ENCODE peak calls at places on chromosomes 1 and 21, in seven cellular contexts. A, F, E, G, Y, J and C are unnamed samples.

GRCh38 chr1:116448785-116449385 is 75.8 kb downstream of the ATP1A1 start:
- DNase-seq in A (no peak), F (no peak), E (no peak), G (no peak), Y (no peak), J (no peak), C (no peak)

GRCh38 chr1:8661185-8662110 is 156.0 kb downstream of the RERE start:
- DNase-seq in A (peak; percentile 52), F (no peak), E (no peak), G (no peak), Y (no peak), J (no peak), C (no peak)

GRCh38 chr1:119531606-119532323 is 24.8 kb downstream of the HSD3B1 start:
- DNase-seq in A (no peak), F (no peak), E (no peak), G (no peak), Y (no peak), J (no peak), C (no peak)

GRCh38 chr1:244118087-244118761 is 67.1 kb downstream of the ZBTB18 start:
- DNase-seq in A (no peak), F (no peak), E (no peak), G (no peak), Y (no peak), J (peak; percentile 17), C (no peak)

GRCh38 chr1:212805767-212806166 is 14.1 kb downstream of the TATDN3 start:
- DNase-seq in A (no peak), F (no peak), E (no peak), G (no peak), Y (no peak), J (no peak), C (no peak)

GRCh38 chr1:230137328-230137815 is 70.3 kb downstream of the GALNT2 start:
- DNase-seq in A (no peak), F (no peak), E (no peak), G (no peak), Y (no peak), J (no peak), C (no peak)

GRCh38 chr1:184270556-184270955 is 116.3 kb upstream of the C1orf21 start:
- DNase-seq in A (no peak), F (no peak), E (no peak), G (no peak), Y (no peak), J (peak; percentile 76), C (no peak)

GRCh38 chr1:162951553-162952315 is 90.8 kb upstream of the CCDC190 start:
- DNase-seq in A (no peak), F (no peak), E (no peak), G (no peak), Y (no peak), J (peak; percentile 33), C (no peak)

GRCh38 chr21:18138507-18138906 is 106.1 kb upstream of the CHODL start:
- DNase-seq in A (no peak), F (no peak), E (no peak), G (no peak), Y (no peak), J (no peak), C (no peak)

GRCh38 chr1:106360252-106360651 is 696.2 kb upstream of the PRMT6 start:
- DNase-seq in A (no peak), F (no peak), E (no peak), G (no peak), Y (no peak), J (no peak), C (no peak)

GRCh38 chr1:84753516-84754375 is 63.5 kb upstream of the SSX2IP start:
- DNase-seq in A (peak; percentile 75), F (no peak), E (peak; percentile 62), G (peak; percentile 47), Y (peak; percentile 59), J (peak; percentile 84), C (no peak)

GRCh38 chr21:23963454-23963853 is 1643.8 kb downstream of the MRPL39 start:
- DNase-seq in A (peak; percentile 7), F (no peak), E (no peak), G (no peak), Y (no peak), J (no peak), C (no peak)

GRCh38 chr21:23968722-23969647 is 1638.3 kb downstream of the MRPL39 start:
- DNase-seq in A (peak; percentile 7), F (no peak), E (no peak), G (no peak), Y (no peak), J (peak; percentile 71), C (no peak)

DNA sequence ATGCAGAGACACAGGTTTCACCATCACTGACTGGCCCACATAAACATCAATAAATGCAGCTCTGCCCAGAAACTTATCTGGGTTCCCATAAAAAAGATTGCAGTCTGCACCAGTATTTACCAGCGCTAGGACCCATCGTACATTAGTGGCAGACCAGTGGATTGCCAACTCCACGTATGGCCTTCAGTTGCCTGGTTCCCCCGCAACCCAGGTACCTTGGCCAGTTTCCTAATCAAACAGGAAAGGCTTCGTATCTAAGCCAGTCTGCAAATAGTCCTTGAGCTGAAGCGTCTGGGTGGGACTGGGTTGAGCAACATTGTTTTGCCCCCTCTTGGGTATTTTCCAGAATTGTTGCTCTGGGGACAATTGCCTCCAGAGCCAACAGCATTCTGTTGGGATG is 1639.3 kb downstream of the MRPL39 start:
- DNase-seq in A (no peak), F (no peak), E (no peak), G (no peak), Y (no peak), J (no peak), C (no peak)
- H3K27ac ChIP-seq in A (no peak overlapping the region), F (no peak overlapping the region), E (no peak overlapping the region), G (no peak overlapping the region), Y (no peak overlapping the region), J (no peak overlapping the region), C (no peak overlapping the region)

GRCh38 chr1:207579436-207579799 is 65.5 kb upstream of the CR1L start:
- DNase-seq in A (peak; percentile 8), F (no peak), E (no peak), G (peak; percentile 15), Y (no peak), J (peak; percentile 61), C (no peak)
- TF ChIP-seq CTCF in A (peak; percentile 58), F (peak; percentile 33), E (peak; percentile 48), G (peak; percentile 65), Y (peak; percentile 36), J (peak; percentile 73), C (peak; percentile 62)

DNA sequence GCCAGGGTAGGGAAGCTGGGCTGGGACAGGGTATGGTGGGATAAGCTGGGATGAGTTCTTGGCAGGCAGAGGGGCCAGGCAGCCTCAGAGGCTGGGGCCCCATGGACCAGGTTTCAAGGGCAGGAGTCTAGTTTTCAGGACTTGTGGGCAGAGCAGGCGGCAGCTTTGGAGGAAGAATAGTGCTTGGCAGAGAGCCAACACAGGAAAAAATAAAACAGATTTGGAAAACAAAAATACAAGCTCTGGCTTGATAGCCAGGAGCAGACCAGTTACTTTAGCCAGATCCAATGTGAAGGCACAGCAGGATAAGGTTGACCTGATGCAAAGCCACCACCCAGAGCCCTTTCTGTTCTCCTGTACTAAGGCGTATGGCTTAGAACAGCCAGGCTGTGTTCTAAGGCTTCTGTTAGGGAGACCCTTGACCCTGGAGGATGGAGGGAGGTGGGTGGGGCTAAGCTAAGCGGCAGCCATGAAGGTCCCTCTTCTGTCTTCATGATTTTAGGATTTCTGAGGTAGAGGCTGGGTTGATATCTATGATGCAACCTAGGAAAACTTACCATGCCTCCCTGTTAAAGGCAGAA is 5.5 kb downstream of the TRAF5 start:
- DNase-seq in A (no peak), F (no peak), E (no peak), G (no peak), Y (no peak), J (no peak), C (no peak)
- H3K4me3 ChIP-seq in A (no peak overlapping the region), F (no peak overlapping the region), E (no peak overlapping the region), G (no peak overlapping the region), Y (no peak overlapping the region), J (no peak overlapping the region), C (no peak overlapping the region)

GRCh38 chr1:159783724-159784123 is 3.0 kb downstream of the DUSP23 start:
- DNase-seq in A (no peak), F (no peak), E (no peak), G (no peak), Y (no peak), J (no peak), C (no peak)
- H3K27ac ChIP-seq in A (no peak overlapping the region), F (no peak overlapping the region), E (no peak overlapping the region), G (no peak overlapping the region), Y (no peak overlapping the region), J (no peak overlapping the region), C (no peak overlapping the region)

GRCh38 chr1:98098473-98098872 is 177.6 kb upstream of the DPYD start:
- DNase-seq in A (no peak), F (no peak), E (no peak), G (no peak), Y (no peak), J (no peak), C (no peak)

GRCh38 chr1:98102369-98103030 is 181.7 kb upstream of the DPYD start:
- DNase-seq in A (no peak), F (no peak), E (no peak), G (no peak), Y (no peak), J (no peak), C (no peak)

GRCh38 chr1:98099501-98099900 is 178.7 kb upstream of the DPYD start:
- DNase-seq in A (no peak), F (no peak), E (no peak), G (no peak), Y (no peak), J (no peak), C (no peak)

GRCh38 chr1:98103617-98104284 is 182.9 kb upstream of the DPYD start:
- DNase-seq in A (no peak), F (no peak), E (no peak), G (no peak), Y (no peak), J (no peak), C (no peak)

GRCh38 chr1:98101364-98101763 is 180.5 kb upstream of the DPYD start:
- DNase-seq in A (no peak), F (no peak), E (no peak), G (no peak), Y (no peak), J (no peak), C (no peak)
- TF ChIP-seq CTCF in A (no peak), F (no peak), E (no peak), G (no peak), Y (no peak), J (no peak), C (no peak)

GRCh38 chr1:27556435-27556780 is 47.5 kb downstream of the AHDC1 start:
- DNase-seq in A (no peak), F (no peak), E (no peak), G (no peak), Y (no peak), J (no peak), C (no peak)
- H3K4me3 ChIP-seq in A (no peak overlapping the region), F (no peak overlapping the region), E (peak overlapping the region; percentile 21), G (no peak overlapping the region), Y (no peak overlapping the region), J (no peak overlapping the region), C (no peak overlapping the region)